ENCODE peak calls at places on chromosomes 6 and 20, in five cellular contexts. One of them, this sample, is unnamed.

GRCh38 chr6:15299430-15300131 is 53.7 kb downstream of the JARID2 start:
- DNase-seq in body of pancreas: no peak
- DNase-seq in neuronal stem cell: no peak
- DNase-seq in tibial artery: peak; percentile 72
- DNase-seq in breast epithelium: no peak
- DNase-seq in this sample: no peak

GRCh38 chr6:112007805-112008204 is 46.1 kb upstream of the CCN6 start:
- DNase-seq in body of pancreas: no peak
- DNase-seq in neuronal stem cell: no peak
- DNase-seq in tibial artery: no peak
- DNase-seq in breast epithelium: no peak
- DNase-seq in this sample: no peak

GRCh38 chr6:158283304-158284005 is 28.8 kb upstream of the TULP4 start:
- DNase-seq in body of pancreas: no peak
- DNase-seq in neuronal stem cell: peak; percentile 21
- DNase-seq in tibial artery: no peak
- DNase-seq in breast epithelium: no peak
- DNase-seq in this sample: no peak

GRCh38 chr20:63178445-63178818 is 37.5 kb downstream of the YTHDF1 start:
- DNase-seq in body of pancreas: no peak
- DNase-seq in neuronal stem cell: peak; percentile 68
- DNase-seq in tibial artery: no peak
- DNase-seq in breast epithelium: no peak
- DNase-seq in this sample: no peak

GRCh38 chr6:16757332-16757731 is 3.9 kb downstream of the ATXN1 start:
- DNase-seq in body of pancreas: no peak
- DNase-seq in neuronal stem cell: no peak
- DNase-seq in tibial artery: no peak
- DNase-seq in breast epithelium: no peak
- DNase-seq in this sample: no peak

GRCh38 chr6:108968325-108968724 is 120.1 kb downstream of the ARMC2 start:
- DNase-seq in body of pancreas: no peak
- DNase-seq in neuronal stem cell: no peak
- DNase-seq in tibial artery: no peak
- DNase-seq in breast epithelium: no peak
- DNase-seq in this sample: no peak

GRCh38 chr6:142871910-142872331 is 73.1 kb downstream of the HIVEP2 start:
- DNase-seq in body of pancreas: peak; percentile 55
- DNase-seq in neuronal stem cell: no peak
- DNase-seq in tibial artery: no peak
- DNase-seq in breast epithelium: peak; percentile 63
- DNase-seq in this sample: no peak

GRCh38 chr6:47922391-47922790 is 140.6 kb downstream of the OPN5 start:
- DNase-seq in body of pancreas: no peak
- DNase-seq in neuronal stem cell: peak; percentile 77
- DNase-seq in tibial artery: no peak
- DNase-seq in breast epithelium: no peak
- DNase-seq in this sample: no peak

GRCh38 chr6:35602133-35602946 is 86.4 kb downstream of the FKBP5 start:
- DNase-seq in body of pancreas: no peak
- DNase-seq in neuronal stem cell: no peak
- DNase-seq in tibial artery: no peak
- DNase-seq in breast epithelium: peak; percentile 59
- DNase-seq in this sample: no peak

GRCh38 chr20:54172532-54172855 is 1.3 kb downstream of the CYP24A1 start:
- DNase-seq in body of pancreas: no peak
- DNase-seq in neuronal stem cell: no peak
- DNase-seq in tibial artery: no peak
- DNase-seq in breast epithelium: no peak
- DNase-seq in this sample: no peak

GRCh38 chr6:85675030-85675819 is 32.5 kb upstream of the SYNCRIP start:
- DNase-seq in body of pancreas: no peak
- DNase-seq in neuronal stem cell: no peak
- DNase-seq in tibial artery: no peak
- DNase-seq in breast epithelium: no peak
- DNase-seq in this sample: no peak

GRCh38 chr20:44143896-44144295 is 43.1 kb downstream of the JPH2 start:
- DNase-seq in body of pancreas: no peak
- DNase-seq in neuronal stem cell: no peak
- DNase-seq in tibial artery: no peak
- DNase-seq in breast epithelium: no peak
- DNase-seq in this sample: no peak

GRCh38 chr6:146892613-146893401 is 294.0 kb downstream of the ADGB start:
- DNase-seq in body of pancreas: no peak
- DNase-seq in neuronal stem cell: no peak
- DNase-seq in tibial artery: no peak
- DNase-seq in breast epithelium: no peak
- DNase-seq in this sample: no peak

GRCh38 chr6:89051725-89052124 is 28.8 kb upstream of the PNRC1 start:
- DNase-seq in body of pancreas: no peak
- DNase-seq in neuronal stem cell: no peak
- DNase-seq in tibial artery: no peak
- DNase-seq in breast epithelium: no peak
- DNase-seq in this sample: no peak

GRCh38 chr6:45574885-45575284 is 197.2 kb upstream of the SUPT3H start:
- DNase-seq in body of pancreas: no peak
- DNase-seq in neuronal stem cell: no peak
- DNase-seq in tibial artery: no peak
- DNase-seq in breast epithelium: no peak
- DNase-seq in this sample: no peak

GRCh38 chr6:4920914-4921410 is 82.9 kb downstream of the RPP40 start:
- DNase-seq in body of pancreas: no peak
- DNase-seq in neuronal stem cell: no peak
- DNase-seq in tibial artery: no peak
- DNase-seq in breast epithelium: no peak
- DNase-seq in this sample: no peak

GRCh38 chr6:72820153-72820552 is 198.3 kb downstream of the KCNQ5 start:
- DNase-seq in body of pancreas: no peak
- DNase-seq in neuronal stem cell: no peak
- DNase-seq in tibial artery: no peak
- DNase-seq in breast epithelium: no peak
- DNase-seq in this sample: no peak

GRCh38 chr6:16374796-16375195 is 136.4 kb downstream of the GMPR start:
- DNase-seq in body of pancreas: no peak
- DNase-seq in neuronal stem cell: peak; percentile 39
- DNase-seq in tibial artery: no peak
- DNase-seq in breast epithelium: no peak
- DNase-seq in this sample: no peak

GRCh38 chr6:34231566-34232336 is 4.9 kb upstream of the HMGA1 start:
- DNase-seq in body of pancreas: no peak
- DNase-seq in neuronal stem cell: no peak
- DNase-seq in tibial artery: no peak
- DNase-seq in breast epithelium: no peak
- DNase-seq in this sample: no peak

GRCh38 chr20:41135187-41135887 is 2.0 kb upstream of the PLCG1 start:
- DNase-seq in body of pancreas: peak; percentile 66
- DNase-seq in neuronal stem cell: peak; percentile 30
- DNase-seq in tibial artery: peak; percentile 64
- DNase-seq in breast epithelium: peak; percentile 41
- DNase-seq in this sample: no peak

GRCh38 chr6:7088076-7088742 is 19.6 kb upstream of the RREB1 start:
- DNase-seq in body of pancreas: no peak
- DNase-seq in neuronal stem cell: no peak
- DNase-seq in tibial artery: no peak
- DNase-seq in breast epithelium: no peak
- DNase-seq in this sample: no peak

GRCh38 chr6:7085911-7086310 is 21.9 kb upstream of the RREB1 start:
- DNase-seq in body of pancreas: peak; percentile 60
- DNase-seq in neuronal stem cell: no peak
- DNase-seq in tibial artery: no peak
- DNase-seq in breast epithelium: no peak
- DNase-seq in this sample: no peak

GRCh38 chr6:7086488-7086887 is 21.3 kb upstream of the RREB1 start:
- DNase-seq in body of pancreas: no peak
- DNase-seq in neuronal stem cell: no peak
- DNase-seq in tibial artery: no peak
- DNase-seq in breast epithelium: no peak
- DNase-seq in this sample: no peak

GRCh38 chr6:7087066-7087465 is 20.7 kb upstream of the RREB1 start:
- DNase-seq in body of pancreas: no peak
- DNase-seq in neuronal stem cell: peak; percentile 64
- DNase-seq in tibial artery: no peak
- DNase-seq in breast epithelium: no peak
- DNase-seq in this sample: no peak

DNA sequence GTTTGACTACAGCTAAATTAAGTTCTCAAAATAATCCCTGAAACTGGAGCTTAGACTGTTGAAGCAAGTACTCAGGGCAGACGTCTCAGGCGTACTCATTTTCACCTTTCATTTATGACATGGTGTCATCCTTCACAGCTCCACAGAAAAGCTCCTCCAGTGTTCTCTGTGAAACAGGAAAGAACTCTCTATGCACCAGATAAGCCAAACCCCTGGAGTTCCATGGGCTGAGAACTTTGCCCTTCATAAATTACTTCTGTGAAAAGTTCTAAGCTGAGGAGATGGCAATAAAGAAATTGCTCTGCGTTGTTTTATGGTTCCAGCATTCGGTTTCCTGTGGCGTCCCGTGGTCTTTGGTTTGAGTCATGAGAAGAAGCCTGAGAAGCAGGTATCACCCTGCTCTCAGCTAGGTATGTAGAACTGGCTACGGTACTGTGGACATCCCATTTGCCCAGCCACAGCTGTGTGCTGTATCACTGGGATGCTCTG is 20.2 kb upstream of the RREB1 start:
- DNase-seq in body of pancreas: no peak
- DNase-seq in neuronal stem cell: no peak
- DNase-seq in tibial artery: no peak
- DNase-seq in breast epithelium: no peak
- DNase-seq in this sample: no peak
- H3K4me3 ChIP-seq in body of pancreas: no peak overlapping the region
- H3K4me3 ChIP-seq in neuronal stem cell: no peak overlapping the region
- H3K4me3 ChIP-seq in tibial artery: no peak overlapping the region
- H3K4me3 ChIP-seq in breast epithelium: no peak overlapping the region
- H3K4me3 ChIP-seq in this sample: no peak overlapping the region

GRCh38 chr6:163261361-163261760 is 153.2 kb upstream of the QKI start:
- DNase-seq in body of pancreas: no peak
- DNase-seq in neuronal stem cell: no peak
- DNase-seq in tibial artery: no peak
- DNase-seq in breast epithelium: no peak
- DNase-seq in this sample: no peak

GRCh38 chr6:163263196-163263595 is 151.3 kb upstream of the QKI start:
- DNase-seq in body of pancreas: no peak
- DNase-seq in neuronal stem cell: no peak
- DNase-seq in tibial artery: no peak
- DNase-seq in breast epithelium: no peak
- DNase-seq in this sample: no peak

GRCh38 chr6:163262080-163262479 is 152.4 kb upstream of the QKI start:
- DNase-seq in body of pancreas: no peak
- DNase-seq in neuronal stem cell: no peak
- DNase-seq in tibial artery: no peak
- DNase-seq in breast epithelium: no peak
- DNase-seq in this sample: no peak

GRCh38 chr6:163263998-163264661 is 150.4 kb upstream of the QKI start:
- DNase-seq in body of pancreas: peak; percentile 89
- DNase-seq in neuronal stem cell: no peak
- DNase-seq in tibial artery: no peak
- DNase-seq in breast epithelium: no peak
- DNase-seq in this sample: no peak

DNA sequence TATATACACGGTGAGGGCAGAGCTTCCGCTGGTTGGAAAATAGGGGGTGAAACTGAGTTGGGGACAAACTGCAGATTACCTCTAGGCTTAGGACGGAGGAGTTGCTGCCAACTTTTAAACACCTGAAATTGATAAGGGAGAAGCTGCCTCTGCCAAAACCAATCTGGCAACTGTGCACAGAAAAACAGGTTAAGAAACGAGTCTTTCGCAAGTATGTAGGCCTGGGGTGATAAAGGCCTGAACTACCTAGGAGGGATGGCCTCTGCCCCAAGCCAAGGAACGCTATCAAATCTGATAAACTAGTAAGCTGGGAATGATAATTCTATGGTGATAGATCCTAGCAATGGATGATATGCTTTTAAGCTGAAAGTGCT is 149.9 kb upstream of the QKI start:
- DNase-seq in body of pancreas: peak; percentile 79
- DNase-seq in neuronal stem cell: no peak
- DNase-seq in tibial artery: no peak
- DNase-seq in breast epithelium: no peak
- DNase-seq in this sample: no peak
- H3K27ac ChIP-seq in body of pancreas: peak overlapping the region; percentile 53
- H3K27ac ChIP-seq in neuronal stem cell: no peak overlapping the region
- H3K27ac ChIP-seq in tibial artery: no peak overlapping the region
- H3K27ac ChIP-seq in breast epithelium: no peak overlapping the region
- H3K27ac ChIP-seq in this sample: no peak overlapping the region

GRCh38 chr6:110620065-110620464 is 143.7 kb upstream of the SLC22A16 start:
- DNase-seq in body of pancreas: no peak
- DNase-seq in neuronal stem cell: no peak
- DNase-seq in tibial artery: no peak
- DNase-seq in breast epithelium: no peak
- DNase-seq in this sample: no peak

GRCh38 chr6:110621061-110621460 is 144.6 kb upstream of the SLC22A16 start:
- DNase-seq in body of pancreas: no peak
- DNase-seq in neuronal stem cell: no peak
- DNase-seq in tibial artery: no peak
- DNase-seq in breast epithelium: no peak
- DNase-seq in this sample: no peak

GRCh38 chr6:110617057-110617456 is 140.6 kb upstream of the SLC22A16 start:
- DNase-seq in body of pancreas: no peak
- DNase-seq in neuronal stem cell: no peak
- DNase-seq in tibial artery: no peak
- DNase-seq in breast epithelium: no peak
- DNase-seq in this sample: no peak

GRCh38 chr6:110618591-110619267 is 142.3 kb upstream of the SLC22A16 start:
- DNase-seq in body of pancreas: no peak
- DNase-seq in neuronal stem cell: peak; percentile 6
- DNase-seq in tibial artery: no peak
- DNase-seq in breast epithelium: no peak
- DNase-seq in this sample: no peak

GRCh38 chr6:110619275-110619908 is 143.0 kb upstream of the SLC22A16 start:
- DNase-seq in body of pancreas: no peak
- DNase-seq in neuronal stem cell: no peak
- DNase-seq in tibial artery: no peak
- DNase-seq in breast epithelium: no peak
- DNase-seq in this sample: no peak
- H3K4me3 ChIP-seq in body of pancreas: no peak overlapping the region
- H3K4me3 ChIP-seq in neuronal stem cell: no peak overlapping the region
- H3K4me3 ChIP-seq in tibial artery: no peak overlapping the region
- H3K4me3 ChIP-seq in breast epithelium: no peak overlapping the region
- H3K4me3 ChIP-seq in this sample: no peak overlapping the region

DNA sequence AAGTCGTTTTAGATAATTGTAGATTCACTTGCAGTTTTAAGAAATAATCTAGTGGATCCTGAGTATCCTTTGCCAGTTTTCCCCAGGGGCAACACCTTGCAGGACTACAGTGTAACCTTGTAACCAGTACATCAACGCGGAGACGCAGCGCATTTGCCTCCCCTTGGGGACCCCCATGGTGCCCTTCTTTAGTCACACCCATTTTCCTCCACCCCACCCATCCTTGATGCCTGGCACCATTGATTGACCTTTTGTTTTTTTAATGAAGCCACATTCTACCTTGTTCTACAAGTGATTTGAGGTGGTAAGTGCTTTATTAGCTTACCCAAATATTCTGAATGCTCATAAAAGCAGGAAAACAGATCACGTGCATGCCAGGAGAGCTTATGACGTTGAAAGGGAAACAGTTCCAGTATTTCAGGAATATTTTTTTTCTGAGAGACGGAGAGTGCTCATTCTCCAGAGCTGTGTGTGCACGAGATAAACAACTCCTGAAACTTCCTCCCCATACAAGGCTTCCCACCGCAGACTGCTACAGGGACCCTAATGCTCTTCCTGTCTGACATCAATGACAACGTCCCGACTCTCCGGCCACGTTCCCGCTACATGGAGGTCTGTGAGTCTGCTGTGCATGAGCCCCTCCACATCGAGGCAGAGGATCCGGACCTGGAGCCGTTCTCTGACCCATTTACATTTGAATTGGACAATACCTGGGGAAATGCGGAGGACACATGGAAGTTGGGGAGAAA is 35.7 kb downstream of the CDH26 start:
- DNase-seq in body of pancreas: no peak
- DNase-seq in neuronal stem cell: no peak
- DNase-seq in tibial artery: no peak
- DNase-seq in breast epithelium: no peak
- DNase-seq in this sample: no peak
- H3K27ac ChIP-seq in body of pancreas: no peak overlapping the region
- H3K27ac ChIP-seq in neuronal stem cell: no peak overlapping the region
- H3K27ac ChIP-seq in tibial artery: no peak overlapping the region
- H3K27ac ChIP-seq in breast epithelium: peak overlapping the region; percentile 19
- H3K27ac ChIP-seq in this sample: peak overlapping the region; percentile 70